ENCODE peak calls at places on chromosomes 3 and 15, in seven cellular contexts. I is activated T-helper 1 cell treated with anti-CD3 and anti-CD28 coated beads, Interleukin-12 subunit alpha, Interleukin-12 subunit beta, Interleukin-2, Interleukin-4 antibody, amounts not matched to agents 30 ng/mL and 10 ng/mL and 1 ng/mL, durations not matched to agents 14 hours and 24 hours and 36 hours; L is A549; N is NCI-H460; P is stimulated activated CD8-positive, alpha-beta memory T cell treated with anti-CD3 and anti-CD28 coated beads, Interleukin-15, amount 100 ng/mL, for 4 hours; S is posterior cingulate gyrus; Y is esophagus squamous epithelium. R is an unnamed sample.
A peak's percentile ranks its signal among the peaks of the same experiment; 100 is the strongest.

GRCh38 chr3:9402410-9403228 is 5.2 kb downstream of the SETD5 start:
- DNase-seq in N (no peak), L (peak; percentile 42), P (no peak), I (no peak), S (peak; percentile 40), Y (no peak), R (no peak)

GRCh38 chr3:156602424-156602823 is 47.5 kb upstream of the SSR3 start:
- DNase-seq in L (no peak), N (no peak), Y (no peak), S (no peak), I (no peak), P (no peak), R (no peak)

GRCh38 chr3:104604326-104605010 is 762.2 kb upstream of the ALCAM start:
- DNase-seq in L (no peak), N (peak; percentile 11), P (no peak), Y (no peak), I (no peak), S (no peak), R (no peak)

GRCh38 chr3:171446801-171447578 is 13.2 kb downstream of the TNIK start:
- DNase-seq in S (no peak), L (peak; percentile 51), N (peak; percentile 27), P (no peak), Y (no peak), I (no peak), R (no peak)

GRCh38 chr3:189324538-189325138 is 152.9 kb downstream of the TPRG1 start:
- DNase-seq in P (peak; percentile 42), N (peak; percentile 7), L (peak; percentile 98), S (no peak), Y (peak; percentile 13), I (peak; percentile 85), R (no peak)

GRCh38 chr3:53040361-53040820 is 5.5 kb downstream of the SFMBT1 start:
- DNase-seq in I (no peak), Y (no peak), N (no peak), L (peak; percentile 42), S (no peak), P (no peak), R (no peak)

GRCh38 chr3:38227989-38228388 is 37.6 kb upstream of the SLC22A13 start:
- DNase-seq in S (no peak), P (no peak), Y (no peak), L (peak; percentile 24), N (no peak), I (no peak), R (no peak)

GRCh38 chr3:194575484-194576210 is 57.6 kb downstream of the TMEM44 start:
- DNase-seq in S (no peak), I (no peak), Y (no peak), P (no peak), L (peak; percentile 68), N (no peak), R (no peak)

GRCh38 chr15:90451215-90451850 is 63.3 kb downstream of the IQGAP1 start:
- DNase-seq in S (no peak), I (no peak), P (no peak), Y (no peak), L (peak; percentile 9), N (no peak), R (no peak)

GRCh38 chr3:37974121-37974927 is 16.3 kb upstream of the VILL start:
- DNase-seq in P (peak; percentile 39), N (peak; percentile 51), I (peak; percentile 54), Y (no peak), L (peak; percentile 70), S (peak; percentile 66), R (no peak)

GRCh38 chr3:179948740-179949139 is 88.0 kb downstream of the PEX5L start:
- DNase-seq in L (no peak), N (no peak), S (no peak), I (no peak), P (no peak), Y (no peak), R (no peak)

GRCh38 chr3:113660901-113661300 is 35.5 kb downstream of the USF3 start:
- DNase-seq in S (no peak), Y (no peak), P (no peak), I (no peak), L (no peak), N (no peak), R (no peak)

GRCh38 chr3:23867400-23867799 is 49.4 kb downstream of the NKIRAS1 start:
- DNase-seq in P (no peak), I (no peak), L (no peak), N (no peak), S (no peak), Y (no peak), R (no peak)

GRCh38 chr3:95789111-95789510 is 1025.3 kb upstream of the EPHA6 start:
- DNase-seq in S (no peak), I (no peak), N (no peak), P (no peak), Y (no peak), L (no peak), R (no peak)

GRCh38 chr15:21261965-21262850 is 178.1 kb downstream of the POTEB3 start:
- DNase-seq in S (no peak), P (no peak), Y (no peak), I (no peak), L (peak; percentile 6), N (no peak), R (no peak)

R was measured in cortex of kidney.